ENCODE peak calls at places on chromosomes 3 and 15, in five cellular contexts. B is Peyer's patch, D is astrocyte, O is heart left ventricle, Q is adrenal gland. A is an unnamed sample.

GRCh38 chr15:70147778-70148177 is 50.1 kb upstream of the TLE3 start:
- DNase-seq in B (no peak), D (no peak), O (no peak), Q (no peak), A (no peak)

GRCh38 chr3:112351823-112352222 is 18.9 kb downstream of the CD200 start:
- DNase-seq in B (no peak), D (no peak), O (no peak), Q (no peak), A (no peak)

GRCh38 chr3:56157693-56158092 is 310.6 kb downstream of the ERC2 start:
- DNase-seq in B (no peak), D (peak; percentile 34), O (peak; percentile 28), Q (peak; percentile 16), A (no peak)

GRCh38 chr15:67079361-67079760 is 14.0 kb downstream of the SMAD3 start:
- DNase-seq in B (no peak), D (no peak), O (no peak), Q (no peak), A (no peak)

GRCh38 chr3:180912304-180913226 is at the start of gene FXR1:
- DNase-seq in B (peak; percentile 94), D (peak; percentile 56), O (peak; percentile 92), Q (peak; percentile 90), A (peak; percentile 96)

GRCh38 chr15:39582977-39583585 is 2.2 kb downstream of the THBS1 start:
- DNase-seq in B (no peak), D (no peak), O (no peak), Q (no peak), A (no peak)

GRCh38 chr3:37072892-37073291 is 79.6 kb downstream of the MLH1 start:
- DNase-seq in B (no peak), D (peak; percentile 86), O (no peak), Q (no peak), A (no peak)

GRCh38 chr3:187994221-187995085 is 159.5 kb upstream of the LPP start:
- DNase-seq in B (no peak), D (peak; percentile 92), O (no peak), Q (no peak), A (no peak)

GRCh38 chr3:157475921-157476395 is 27.3 kb downstream of the VEPH1 start:
- DNase-seq in B (no peak), D (peak; percentile 88), O (no peak), Q (no peak), A (no peak)

GRCh38 chr3:66362541-66362941 is 138.3 kb downstream of the LRIG1 start:
- DNase-seq in B (no peak), D (peak; percentile 92), O (no peak), Q (no peak), A (no peak)
- H3K36me3 ChIP-seq in B (no peaks in the 10 kb centered on the region), D (no peaks in the 10 kb centered on the region), O (no peaks in the 10 kb centered on the region), Q (no peaks in the 10 kb centered on the region), A (no peaks in the 10 kb centered on the region)

GRCh38 chr3:12076666-12077065 is 72.5 kb downstream of the SYN2 start:
- DNase-seq in B (no peak), D (no peak), O (no peak), Q (no peak), A (no peak)
- H3K27me3 ChIP-seq in B (no peaks in the 10 kb centered on the region), D (no peaks in the 10 kb centered on the region), O (no peaks in the 10 kb centered on the region), Q (no peaks in the 10 kb centered on the region), A (no peaks in the 10 kb centered on the region)

DNA sequence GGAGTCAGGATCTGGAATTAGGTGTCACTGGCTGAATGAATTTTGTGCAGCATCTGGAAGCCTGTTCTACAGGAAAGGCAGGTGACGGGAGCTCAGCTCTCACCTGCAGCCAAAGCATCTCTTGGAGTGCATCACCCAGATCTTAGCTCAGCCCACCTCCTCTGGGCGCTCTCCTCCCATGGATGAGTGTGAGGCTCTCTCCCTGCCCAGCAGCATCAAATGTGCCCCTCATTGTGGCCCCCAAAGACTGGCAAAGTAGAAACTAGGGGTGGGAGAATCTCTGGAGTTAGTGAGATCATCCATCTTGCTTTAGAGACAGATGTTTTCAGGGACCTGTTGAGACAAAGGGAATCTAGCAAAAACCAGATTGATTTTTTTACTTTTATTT is 68.7 kb downstream of the SENP2 start:
- DNase-seq in B (no peak), D (no peak), O (no peak), Q (no peak), A (peak; percentile 62)
- H3K36me3 ChIP-seq in B (peaks cover 29% of the 10 kb centered on the region), D (peaks cover 17% of the 10 kb centered on the region), O (no peaks in the 10 kb centered on the region), Q (no peaks in the 10 kb centered on the region), A (no peaks in the 10 kb centered on the region)

GRCh38 chr15:98625614-98626013 is 22.7 kb upstream of the IGF1R start:
- DNase-seq in B (no peak), D (no peak), O (no peak), Q (no peak), A (no peak)
- H3K27me3 ChIP-seq in B (no peaks in the 10 kb centered on the region), D (peaks cover 15% of the 10 kb centered on the region), O (peaks cover 3% of the 10 kb centered on the region), Q (peaks cover 58% of the 10 kb centered on the region), A (peaks cover 43% of the 10 kb centered on the region)

DNA sequence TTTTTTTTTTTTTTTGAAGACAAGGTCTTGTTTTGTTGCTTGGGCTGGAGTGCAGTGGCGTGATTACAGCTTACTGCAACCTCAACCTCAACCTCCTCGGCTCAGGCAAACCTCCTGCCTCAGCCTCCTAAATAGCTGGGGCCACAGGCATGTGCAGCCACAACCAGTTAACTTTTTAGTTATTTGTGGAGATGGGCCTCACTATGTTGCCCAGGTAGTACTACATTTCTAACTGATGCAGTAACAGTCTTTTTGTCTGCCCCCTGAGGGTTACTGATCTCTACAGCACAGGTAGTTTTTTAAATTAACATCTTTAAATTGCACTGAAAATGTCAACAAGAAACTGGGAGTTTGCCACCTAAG is 3.4 kb upstream of the LMLN start:
- DNase-seq in B (no peak), D (no peak), O (no peak), Q (no peak), A (no peak)
- H3K36me3 ChIP-seq in B (peaks cover 47% of the 10 kb centered on the region), D (peaks cover 46% of the 10 kb centered on the region), O (peaks cover 64% of the 10 kb centered on the region), Q (no peaks in the 10 kb centered on the region), A (peaks cover 55% of the 10 kb centered on the region)

GRCh38 chr3:54198556-54198955 is 76.2 kb downstream of the CACNA2D3 start:
- DNase-seq in B (no peak), D (no peak), O (no peak), Q (no peak), A (no peak)
- H3K27me3 ChIP-seq in B (no peaks in the 10 kb centered on the region), D (no peaks in the 10 kb centered on the region), O (no peaks in the 10 kb centered on the region), Q (no peaks in the 10 kb centered on the region), A (no peaks in the 10 kb centered on the region)

GRCh38 chr3:12591456-12591855 is 34.6 kb downstream of the MKRN2 start:
- DNase-seq in B (no peak), D (no peak), O (no peak), Q (no peak), A (no peak)

GRCh38 chr3:12588039-12588673 is 31.3 kb downstream of the MKRN2 start:
- DNase-seq in B (no peak), D (peak; percentile 31), O (no peak), Q (no peak), A (no peak)

GRCh38 chr3:12591997-12592715 is 35.3 kb downstream of the MKRN2 start:
- DNase-seq in B (no peak), D (no peak), O (no peak), Q (no peak), A (no peak)

GRCh38 chr3:12588674-12589054 is 31.8 kb downstream of the MKRN2 start:
- DNase-seq in B (no peak), D (no peak), O (no peak), Q (no peak), A (no peak)

DNA sequence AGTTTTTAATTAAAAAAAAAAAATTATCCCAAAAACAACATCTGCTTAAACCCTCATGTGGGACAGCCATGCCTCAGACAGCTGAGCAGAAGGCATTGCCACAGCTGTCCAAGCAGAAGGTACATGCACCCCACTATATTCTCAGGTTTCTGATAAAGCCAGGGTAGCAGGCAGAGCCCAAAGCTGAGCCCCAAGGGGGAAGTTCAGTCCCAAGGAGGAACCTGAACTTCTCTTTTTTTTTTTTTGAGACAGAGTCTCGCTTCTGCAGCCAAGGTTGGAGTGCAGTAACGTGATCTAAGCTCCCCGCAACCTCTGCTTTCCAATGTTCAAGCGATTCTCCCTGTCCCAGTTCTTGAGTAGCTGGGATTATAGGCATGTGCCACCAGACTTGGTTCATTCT is 33.2 kb downstream of the MKRN2 start:
- DNase-seq in B (no peak), D (no peak), O (no peak), Q (no peak), A (no peak)
- H3K36me3 ChIP-seq in B (peaks cover 93% of the 10 kb centered on the region), D (peaks cover 60% of the 10 kb centered on the region), O (peaks cover 99% of the 10 kb centered on the region), Q (no peaks in the 10 kb centered on the region), A (peaks cover 97% of the 10 kb centered on the region)

DNA sequence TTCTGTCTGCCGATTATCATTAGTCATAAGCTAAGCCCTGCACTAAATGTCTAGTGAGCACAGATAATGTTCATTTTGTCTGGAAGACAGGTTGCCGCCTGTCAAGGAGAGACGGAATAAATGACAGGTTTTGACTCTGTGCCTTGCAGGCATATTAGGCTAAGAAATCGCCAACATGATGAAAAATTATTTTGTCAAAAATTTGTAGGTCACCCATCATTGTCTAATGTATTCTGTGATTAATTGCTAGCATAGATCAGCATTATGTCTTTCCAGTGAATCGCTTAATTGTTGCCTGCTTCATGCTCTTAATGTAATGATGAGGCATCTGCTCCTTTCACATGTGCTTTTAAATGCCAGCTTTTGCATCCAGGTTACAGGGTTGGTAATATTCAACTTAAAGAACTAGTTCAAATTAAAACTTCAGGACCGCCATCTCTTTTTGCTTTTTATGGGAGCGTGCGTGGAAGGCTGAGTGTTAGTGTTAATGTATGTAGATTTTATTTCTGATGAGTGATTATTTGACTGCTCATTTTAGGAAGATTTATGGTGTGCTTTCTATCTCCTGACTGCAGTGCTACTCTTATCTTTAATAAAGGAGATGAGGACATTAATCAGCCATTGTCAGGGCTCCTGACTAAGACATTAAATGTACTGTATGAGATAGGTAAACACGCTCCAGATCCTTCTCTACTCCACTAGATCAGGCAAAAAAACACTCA is 120.8 kb upstream of the MEIS2 start:
- DNase-seq in B (no peak), D (no peak), O (no peak), Q (no peak), A (no peak)
- H3K27me3 ChIP-seq in B (no peaks in the 10 kb centered on the region), D (no peaks in the 10 kb centered on the region), O (no peaks in the 10 kb centered on the region), Q (no peaks in the 10 kb centered on the region), A (no peaks in the 10 kb centered on the region)

A was measured in esophagus muscularis mucosa.